ENCODE peak calls at places on chromosomes 11 and 22, in six cellular contexts. Y is H9, S is IMR-90, E is H1, O is mesenchymal stem cell, G is trophoblast cell. V is an unnamed sample.

GRCh38 chr11:1160231-1161101 is 2.7 kb downstream of the MUC5AC start:
- DNase-seq in S (no peak), E (no peak), G (no peak), Y (no peak), O (no peak), V (no peak)

GRCh38 chr11:64787526-64788320 is 9.4 kb upstream of the SF1 start:
- DNase-seq in Y (peak), O (peak), G (peak), S (peak), E (peak), V (no peak)

GRCh38 chr22:38754247-38755154 is 1.3 kb downstream of the SUN2 start:
- DNase-seq in Y (peak), E (peak), S (peak), O (peak), G (peak), V (no peak)

GRCh38 chr11:1772270-1773130 is 8.8 kb upstream of the CTSD start:
- DNase-seq in O (peak), S (peak), Y (peak), E (peak), G (peak), V (peak)

GRCh38 chr11:73316422-73316821 is 8.3 kb downstream of the ARHGEF17 start:
- DNase-seq in O (no peak), S (no peak), Y (no peak), E (no peak), G (no peak), V (no peak)

GRCh38 chr11:128284634-128285033 is 302.7 kb downstream of the ETS1 start:
- DNase-seq in S (no peak), O (no peak), E (no peak), Y (no peak), G (no peak), V (no peak)

GRCh38 chr11:95469268-95469667 is 238.3 kb upstream of the SESN3 start:
- DNase-seq in S (no peak), Y (no peak), G (no peak), E (no peak), O (peak), V (no peak)

GRCh38 chr11:87035976-87036583 is 1.7 kb upstream of the TMEM135 start:
- DNase-seq in O (no peak), G (no peak), S (no peak), E (no peak), Y (no peak), V (no peak)

GRCh38 chr22:49086181-49086580 is 741.5 kb downstream of the BRD1 start:
- DNase-seq in Y (no peak), G (no peak), O (no peak), S (no peak), E (no peak), V (no peak)

GRCh38 chr11:64796757-64797541 is 6.1 kb downstream of the MAP4K2 start:
- DNase-seq in Y (no peak), O (no peak), G (no peak), E (no peak), S (no peak), V (no peak)

GRCh38 chr11:93567406-93567819 is 24.2 kb upstream of the SMCO4 start:
- DNase-seq in G (no peak), Y (no peak), E (no peak), S (no peak), O (no peak), V (no peak)

GRCh38 chr11:36033082-36033751 is 89.4 kb downstream of the LDLRAD3 start:
- DNase-seq in G (no peak), O (peak), S (peak), E (peak), Y (peak), V (no peak)

GRCh38 chr11:23732026-23732425 is 764.8 kb upstream of the LUZP2 start:
- DNase-seq in S (peak), Y (no peak), E (no peak), O (peak), G (no peak), V (no peak)

GRCh38 chr11:67178878-67179277 is 59.8 kb downstream of the KDM2A start:
- DNase-seq in O (peak), E (no peak), Y (no peak), G (no peak), S (peak), V (no peak)

GRCh38 chr11:68751331-68751856 is at the start of gene TESMIN:
- DNase-seq in S (peak), O (peak), Y (peak), G (peak), E (peak), V (peak)

GRCh38 chr11:95888439-95888838 is 35.5 kb downstream of the MTMR2 start:
- DNase-seq in E (no peak), G (no peak), S (peak), Y (no peak), O (peak), V (no peak)

GRCh38 chr11:102940714-102941588 is 14.6 kb downstream of the MMP13 start:
- DNase-seq in S (peak), G (peak), E (no peak), O (peak), Y (peak), V (peak)

GRCh38 chr11:34204396-34205279 is 99.2 kb downstream of the NAT10 start:
- DNase-seq in G (no peak), S (peak), O (no peak), E (no peak), Y (no peak), V (no peak)

GRCh38 chr22:47129902-47130301 is 367.5 kb downstream of the TBC1D22A start:
- DNase-seq in E (no peak), Y (no peak), S (no peak), G (peak), O (no peak), V (no peak)

GRCh38 chr22:50252081-50253045 is 1.3 kb upstream of the HDAC10 start:
- DNase-seq in O (peak), S (peak), E (peak), Y (peak), G (no peak), V (peak)

GRCh38 chr11:44622190-44622650 is 56.8 kb downstream of the CD82 start:
- DNase-seq in G (no peak), S (no peak), E (peak), Y (peak), O (no peak), V (no peak)

GRCh38 chr11:92893276-92893675 is 76.2 kb upstream of the MTNR1B start:
- DNase-seq in G (no peak), E (no peak), S (no peak), O (no peak), Y (no peak), V (no peak)

GRCh38 chr11:116980136-116980793 is 118.0 kb downstream of the SIK3 start:
- DNase-seq in Y (no peak), O (no peak), S (no peak), G (no peak), E (no peak), V (no peak)

GRCh38 chr11:97454988-97455387 is 1065.2 kb downstream of the JRKL start:
- DNase-seq in G (no peak), Y (no peak), O (no peak), S (no peak), E (no peak), V (no peak)

GRCh38 chr11:45538363-45538762 is 127.1 kb downstream of the CHST1 start:
- DNase-seq in Y (no peak), O (no peak), S (no peak), G (no peak), E (no peak), V (no peak)

GRCh38 chr11:65041206-65042035 is at the start of gene SAC3D1:
- DNase-seq in S (peak), E (no peak), O (peak), G (peak), Y (no peak), V (peak)

GRCh38 chr11:45025716-45026492 is 75.2 kb upstream of the TP53I11 start:
- DNase-seq in S (peak), E (no peak), G (no peak), Y (peak), O (peak), V (no peak)

GRCh38 chr11:131688056-131688693 is 317.8 kb downstream of the NTM start:
- DNase-seq in E (peak), S (peak), O (peak), G (no peak), Y (peak), V (peak)

GRCh38 chr22:43745783-43746356 is 66.2 kb downstream of the EFCAB6 start:
- DNase-seq in E (no peak), O (no peak), Y (no peak), G (no peak), S (no peak), V (no peak)

GRCh38 chr22:49965291-49966040 is 4.9 kb downstream of the PIM3 start:
- DNase-seq in S (no peak), Y (peak), E (peak), O (no peak), G (peak), V (no peak)

GRCh38 chr11:111694851-111695250 is 71.3 kb downstream of the PPP2R1B start:
- DNase-seq in G (no peak), Y (no peak), E (no peak), O (peak), S (peak), V (no peak)

GRCh38 chr11:61146413-61146812 is 14.8 kb downstream of the VPS37C start:
- DNase-seq in G (no peak), S (no peak), E (no peak), Y (no peak), O (no peak), V (no peak)

GRCh38 chr11:10520562-10520961 is 20.4 kb downstream of the RNF141 start:
- DNase-seq in G (no peak), Y (no peak), S (no peak), O (no peak), E (no peak), V (no peak)

GRCh38 chr11:122159861-122160260 is 43.8 kb upstream of the BLID start:
- DNase-seq in O (no peak), S (no peak), Y (no peak), E (no peak), G (no peak), V (no peak)

GRCh38 chr11:103483996-103484395 is 374.8 kb downstream of the DYNC2H1 start:
- DNase-seq in G (no peak), S (peak), Y (no peak), O (no peak), E (no peak), V (no peak)

GRCh38 chr11:133214646-133215045 is 317.7 kb downstream of the OPCML start:
- DNase-seq in O (no peak), S (no peak), G (no peak), E (no peak), Y (no peak), V (no peak)
- H3K14ac ChIP-seq in O (no peak), S (no peak), G (no peak), E (no peak), Y (no peak), V (no peak)

GRCh38 chr11:59769828-59770227 is 14.7 kb downstream of the STX3 start:
- DNase-seq in S (no peak), G (no peak), O (no peak), Y (no peak), E (no peak), V (no peak)

GRCh38 chr11:59770869-59771268 is 15.7 kb downstream of the STX3 start:
- DNase-seq in E (no peak), O (no peak), S (no peak), Y (no peak), G (no peak), V (no peak)

GRCh38 chr11:59771605-59772004 is 16.4 kb downstream of the STX3 start:
- DNase-seq in S (no peak), O (no peak), G (no peak), E (no peak), Y (no peak), V (no peak)

GRCh38 chr11:59769086-59769485 is 13.9 kb downstream of the STX3 start:
- DNase-seq in S (no peak), O (no peak), E (no peak), G (no peak), Y (no peak), V (no peak)

GRCh38 chr11:59770324-59770723 is 15.1 kb downstream of the STX3 start:
- DNase-seq in E (no peak), Y (no peak), S (no peak), G (no peak), O (no peak), V (no peak)
- H3K27ac ChIP-seq in E (no peak), Y (no peak), S (no peak), G (no peak), O (no peak), V (no peak)

GRCh38 chr11:47348859-47349258 is 3.6 kb downstream of the MYBPC3 start:
- DNase-seq in O (peak), E (no peak), Y (no peak), G (no peak), S (peak), V (no peak)

GRCh38 chr11:47348131-47348802 is 4.2 kb downstream of the MYBPC3 start:
- DNase-seq in Y (no peak), E (no peak), O (no peak), S (no peak), G (no peak), V (no peak)

GRCh38 chr11:47350315-47350714 is 2.2 kb downstream of the MYBPC3 start:
- DNase-seq in Y (no peak), O (no peak), E (no peak), S (no peak), G (no peak), V (no peak)

GRCh38 chr11:47351159-47352126 is 1.1 kb downstream of the MYBPC3 start:
- DNase-seq in S (no peak), G (no peak), Y (no peak), O (no peak), E (no peak), V (no peak)

GRCh38 chr11:47349521-47350095 is 2.9 kb downstream of the MYBPC3 start:
- DNase-seq in G (no peak), S (no peak), O (no peak), Y (no peak), E (no peak), V (no peak)
- H3K14ac ChIP-seq in G (no peak), S (no peak), O (no peak), Y (no peak), E (no peak), V (peak)

GRCh38 chr11:110308071-110308470 is 11.7 kb upstream of the RDX start:
- DNase-seq in S (no peak), O (no peak), E (no peak), Y (no peak), G (no peak), V (no peak)
- H3K27ac ChIP-seq in S (no peak), O (no peak), E (no peak), Y (no peak), G (no peak), V (no peak)

V was measured in neuronal stem cell.